ENCODE peak calls at places on chromosomes 7 and 10, in four cellular contexts. H is Caki2, N is mammary epithelial cell, P is iris pigment epithelial cell. B is an unnamed sample.

GRCh38 chr10:132706701-132707100 is 79.2 kb downstream of the NKX6-2 start:
- DNase-seq in P (no peak), H (no peak), N (no peak), B (no peak)

GRCh38 chr10:124087672-124088634 is 5.4 kb downstream of the CHST15 start:
- DNase-seq in P (no peak), H (no peak), N (no peak), B (peak)

GRCh38 chr10:22333167-22333566 is 12.1 kb upstream of the SPAG6 start:
- DNase-seq in P (no peak), N (no peak), H (no peak), B (no peak)

GRCh38 chr10:30751678-30752331 is 122.3 kb upstream of the LYZL2 start:
- DNase-seq in N (no peak), P (peak), H (no peak), B (peak)

GRCh38 chr10:102644646-102645387 is 538 bp downstream of the TRIM8 start:
- DNase-seq in H (peak), P (peak), N (peak), B (peak)

GRCh38 chr7:77415474-77415821 is 701 bp downstream of the GSAP start:
- DNase-seq in P (no peak), N (no peak), H (peak), B (no peak)

GRCh38 chr7:122304604-122304975 is at the start of gene FEZF1:
- DNase-seq in H (peak), N (no peak), P (no peak), B (no peak)

GRCh38 chr10:50577681-50578350 is 45.9 kb downstream of the SGMS1 start:
- DNase-seq in N (no peak), H (no peak), P (peak), B (peak)

GRCh38 chr10:67553266-67553665 is 142.7 kb downstream of the CTNNA3 start:
- DNase-seq in H (no peak), N (no peak), P (no peak), B (no peak)

GRCh38 chr7:108026116-108026515 is 23.2 kb upstream of the LAMB1 start:
- DNase-seq in H (no peak), P (no peak), N (no peak), B (no peak)

GRCh38 chr10:12594448-12594944 is 245.1 kb downstream of the CAMK1D start:
- DNase-seq in P (no peak), N (no peak), H (no peak), B (no peak)

GRCh38 chr10:133129151-133129853 is 30.7 kb upstream of the KNDC1 start:
- DNase-seq in P (no peak), H (no peak), N (no peak), B (no peak)

GRCh38 chr7:94087664-94088352 is 83.7 kb upstream of the BET1 start:
- DNase-seq in H (peak), N (peak), P (peak), B (peak)

GRCh38 chr7:2999078-2999500 is 44.6 kb downstream of the CARD11 start:
- DNase-seq in N (no peak), P (no peak), H (no peak), B (peak)

GRCh38 chr10:99427566-99428150 is 2.8 kb downstream of the GOT1 start:
- DNase-seq in P (no peak), H (no peak), N (no peak), B (no peak)

GRCh38 chr10:88147000-88147798 is 283.8 kb downstream of the PTEN start:
- DNase-seq in H (no peak), P (no peak), N (no peak), B (no peak)

GRCh38 chr10:119412831-119413737 is 129.4 kb downstream of the RGS10 start:
- DNase-seq in N (no peak), P (peak), H (no peak), B (no peak)

GRCh38 chr10:126242352-126243260 is 145.7 kb downstream of the ADAM12 start:
- DNase-seq in N (peak), H (no peak), P (peak), B (no peak)

GRCh38 chr7:117902314-117902889 is 29.2 kb upstream of the CTTNBP2 start:
- DNase-seq in N (no peak), H (no peak), P (no peak), B (no peak)

GRCh38 chr7:35780070-35780469 is 20.8 kb upstream of the SEPTIN7 start:
- DNase-seq in P (no peak), H (no peak), N (peak), B (no peak)

GRCh38 chr10:93968452-93969044 is 25.2 kb upstream of the PLCE1 start:
- DNase-seq in P (no peak), H (no peak), N (no peak), B (no peak)

GRCh38 chr7:127673902-127674301 is 21.9 kb downstream of the SND1 start:
- DNase-seq in H (no peak), N (peak), P (no peak), B (no peak)

GRCh38 chr10:119447421-119447820 is 95.1 kb downstream of the RGS10 start:
- DNase-seq in N (no peak), P (no peak), H (no peak), B (no peak)

GRCh38 chr10:50503661-50504320 is 120.0 kb downstream of the SGMS1 start:
- DNase-seq in H (no peak), P (no peak), N (peak), B (no peak)

GRCh38 chr7:108973075-108973474 is 403.4 kb downstream of the DNAJB9 start:
- DNase-seq in P (no peak), N (no peak), H (no peak), B (peak)

GRCh38 chr7:102874966-102875365 is 37.8 kb upstream of the LRRC17 start:
- DNase-seq in N (no peak), H (no peak), P (peak), B (no peak)